ENCODE peak calls at places on chromosomes 16 and 17, in six cellular contexts. Z, O, E, J, Q and N are unnamed samples.

GRCh38 chr16:73794936-73795335 is 501.7 kb upstream of the PSMD7 start:
- DNase-seq in Z (no peak), E (no peak), J (no peak), Q (no peak), O (no peak), N (no peak)

GRCh38 chr16:66908116-66908515 is 10.6 kb downstream of the CDH16 start:
- DNase-seq in J (no peak), E (no peak), Q (no peak), Z (no peak), O (no peak), N (no peak)

GRCh38 chr16:22296225-22297113 is 740 bp upstream of the POLR3E start:
- DNase-seq in Q (no peak), E (no peak), Z (no peak), J (no peak), O (no peak), N (no peak)

GRCh38 chr17:34308376-34308775 is 10.9 kb upstream of the CCL8 start:
- DNase-seq in E (no peak), J (no peak), Z (no peak), Q (no peak), O (no peak), N (peak)

GRCh38 chr16:88533945-88534641 is 36.1 kb upstream of the ZC3H18 start:
- DNase-seq in J (peak), Z (peak), O (peak), E (no peak), Q (peak), N (peak)

GRCh38 chr16:65497571-65497970 is 375.7 kb upstream of the CDH11 start:
- DNase-seq in Q (no peak), Z (no peak), E (no peak), J (no peak), O (no peak), N (no peak)

GRCh38 chr17:67646472-67646871 is 71.3 kb upstream of the NOL11 start:
- DNase-seq in O (no peak), Z (no peak), E (no peak), Q (no peak), J (no peak), N (no peak)

GRCh38 chr16:30782486-30783279 is 4.3 kb downstream of the ZNF629 start:
- DNase-seq in E (no peak), Z (no peak), Q (no peak), O (no peak), J (no peak), N (no peak)

GRCh38 chr17:19306160-19307111 is 56.1 kb downstream of the B9D1 start:
- DNase-seq in Q (no peak), J (no peak), Z (no peak), E (no peak), O (no peak), N (no peak)

GRCh38 chr16:263944-264343 is 11.8 kb downstream of the RGS11 start:
- DNase-seq in Q (no peak), Z (no peak), J (no peak), E (no peak), O (no peak), N (no peak)

GRCh38 chr17:12737740-12738469 is 51.4 kb upstream of the ARHGAP44 start:
- DNase-seq in E (no peak), Z (no peak), J (no peak), Q (no peak), O (no peak), N (no peak)

GRCh38 chr17:81980752-81981239 is 3.4 kb downstream of the ASPSCR1 start:
- DNase-seq in E (no peak), J (no peak), Q (no peak), O (no peak), Z (no peak), N (no peak)

GRCh38 chr16:85798901-85799496 is 345 bp downstream of the EMC8 start:
- DNase-seq in Q (peak), O (peak), E (no peak), J (peak), Z (peak), N (peak)

GRCh38 chr17:64155751-64156544 is 26.0 kb upstream of the ERN1 start:
- DNase-seq in Z (no peak), J (no peak), Q (no peak), O (no peak), E (no peak), N (peak)

GRCh38 chr17:5110816-5111215 is 862 bp downstream of the ZNF232 start:
- DNase-seq in O (no peak), Q (no peak), E (no peak), J (no peak), Z (no peak), N (no peak)

GRCh38 chr17:40065041-40065770 is 2.4 kb downstream of the THRA start:
- DNase-seq in O (peak), E (no peak), Z (no peak), J (peak), Q (no peak), N (peak)

GRCh38 chr17:65742433-65743312 is 181.2 kb upstream of the AXIN2 start:
- DNase-seq in J (no peak), E (no peak), Q (no peak), Z (no peak), O (no peak), N (peak)